ENCODE peak calls at places on chromosomes 2 and 18, in nine cellular contexts. One of them, this sample, is unnamed.

GRCh38 chr18:74139888-74140287 is 7.7 kb downstream of the FBXO15 start:
- DNase-seq in neuronal stem cell: no peak
- DNase-seq in IMR-90: peak; percentile 87
- DNase-seq in K562: peak; percentile 34
- DNase-seq in kidney: no peak
- DNase-seq in endothelial cell of umbilical vein: no peak
- DNase-seq in keratinocyte: no peak
- DNase-seq in fibroblast of lung: peak; percentile 34
- DNase-seq in colonic mucosa: no peak
- DNase-seq in this sample: peak; percentile 61

GRCh38 chr2:196399736-196400691 is 228.6 kb upstream of the STK17B start:
- DNase-seq in colonic mucosa: no peak
- DNase-seq in fibroblast of lung: peak; percentile 95
- DNase-seq in keratinocyte: peak; percentile 25
- DNase-seq in neuronal stem cell: no peak
- DNase-seq in IMR-90: peak; percentile 94
- DNase-seq in endothelial cell of umbilical vein: peak; percentile 97
- DNase-seq in K562: peak; percentile 30
- DNase-seq in kidney: no peak
- DNase-seq in this sample: peak; percentile 95

GRCh38 chr2:189131986-189132385 is 47.6 kb downstream of the COL5A2 start:
- DNase-seq in kidney: no peak
- DNase-seq in neuronal stem cell: no peak
- DNase-seq in keratinocyte: no peak
- DNase-seq in colonic mucosa: no peak
- DNase-seq in K562: no peak
- DNase-seq in endothelial cell of umbilical vein: no peak
- DNase-seq in fibroblast of lung: no peak
- DNase-seq in IMR-90: no peak
- DNase-seq in this sample: no peak

GRCh38 chr2:78890940-78891339 is 134.6 kb upstream of the REG3G start:
- DNase-seq in K562: no peak
- DNase-seq in neuronal stem cell: no peak
- DNase-seq in kidney: no peak
- DNase-seq in keratinocyte: no peak
- DNase-seq in IMR-90: no peak
- DNase-seq in colonic mucosa: no peak
- DNase-seq in fibroblast of lung: no peak
- DNase-seq in endothelial cell of umbilical vein: no peak
- DNase-seq in this sample: no peak

GRCh38 chr2:241541564-241542277 is 16.8 kb upstream of the BOK start:
- DNase-seq in keratinocyte: no peak
- DNase-seq in colonic mucosa: no peak
- DNase-seq in endothelial cell of umbilical vein: no peak
- DNase-seq in fibroblast of lung: no peak
- DNase-seq in IMR-90: no peak
- DNase-seq in K562: no peak
- DNase-seq in kidney: no peak
- DNase-seq in neuronal stem cell: no peak
- DNase-seq in this sample: no peak

GRCh38 chr2:225438263-225438662 is 38.8 kb downstream of the NYAP2 start:
- DNase-seq in endothelial cell of umbilical vein: no peak
- DNase-seq in IMR-90: no peak
- DNase-seq in K562: no peak
- DNase-seq in neuronal stem cell: no peak
- DNase-seq in colonic mucosa: no peak
- DNase-seq in keratinocyte: no peak
- DNase-seq in fibroblast of lung: no peak
- DNase-seq in kidney: no peak
- DNase-seq in this sample: no peak

GRCh38 chr18:11859903-11860407 is 8.7 kb downstream of the CHMP1B start:
- DNase-seq in neuronal stem cell: no peak
- DNase-seq in K562: peak; percentile 46
- DNase-seq in endothelial cell of umbilical vein: peak; percentile 62
- DNase-seq in colonic mucosa: peak; percentile 45
- DNase-seq in kidney: no peak
- DNase-seq in keratinocyte: peak; percentile 99
- DNase-seq in IMR-90: peak; percentile 90
- DNase-seq in fibroblast of lung: peak; percentile 64
- DNase-seq in this sample: peak; percentile 47

GRCh38 chr2:144136297-144136696 is 383.6 kb downstream of the ZEB2 start:
- DNase-seq in neuronal stem cell: no peak
- DNase-seq in fibroblast of lung: no peak
- DNase-seq in colonic mucosa: no peak
- DNase-seq in endothelial cell of umbilical vein: no peak
- DNase-seq in keratinocyte: no peak
- DNase-seq in kidney: no peak
- DNase-seq in IMR-90: no peak
- DNase-seq in K562: no peak
- DNase-seq in this sample: no peak

GRCh38 chr2:205800804-205801203 is 118.5 kb downstream of the NRP2 start:
- DNase-seq in keratinocyte: no peak
- DNase-seq in colonic mucosa: peak; percentile 33
- DNase-seq in kidney: no peak
- DNase-seq in IMR-90: peak; percentile 99
- DNase-seq in endothelial cell of umbilical vein: peak; percentile 99
- DNase-seq in neuronal stem cell: no peak
- DNase-seq in K562: no peak
- DNase-seq in fibroblast of lung: peak; percentile 100
- DNase-seq in this sample: no peak

GRCh38 chr2:189659734-189660133 is 1.5 kb upstream of the ASNSD1 start:
- DNase-seq in neuronal stem cell: no peak
- DNase-seq in kidney: no peak
- DNase-seq in fibroblast of lung: no peak
- DNase-seq in colonic mucosa: no peak
- DNase-seq in keratinocyte: no peak
- DNase-seq in IMR-90: peak; percentile 34
- DNase-seq in K562: no peak
- DNase-seq in endothelial cell of umbilical vein: no peak
- DNase-seq in this sample: no peak

GRCh38 chr2:53286336-53286735 is 481.3 kb upstream of the CHAC2 start:
- DNase-seq in keratinocyte: peak; percentile 23
- DNase-seq in fibroblast of lung: peak; percentile 6
- DNase-seq in colonic mucosa: no peak
- DNase-seq in neuronal stem cell: no peak
- DNase-seq in kidney: no peak
- DNase-seq in endothelial cell of umbilical vein: no peak
- DNase-seq in IMR-90: peak; percentile 45
- DNase-seq in K562: no peak
- DNase-seq in this sample: no peak

GRCh38 chr2:60446413-60447358 is 106.8 kb downstream of the BCL11A start:
- DNase-seq in kidney: no peak
- DNase-seq in K562: no peak
- DNase-seq in colonic mucosa: no peak
- DNase-seq in endothelial cell of umbilical vein: no peak
- DNase-seq in fibroblast of lung: no peak
- DNase-seq in IMR-90: no peak
- DNase-seq in neuronal stem cell: no peak
- DNase-seq in keratinocyte: no peak
- DNase-seq in this sample: no peak

GRCh38 chr2:62303818-62304217 is 107.9 kb downstream of the B3GNT2 start:
- DNase-seq in IMR-90: no peak
- DNase-seq in neuronal stem cell: no peak
- DNase-seq in keratinocyte: no peak
- DNase-seq in endothelial cell of umbilical vein: no peak
- DNase-seq in K562: no peak
- DNase-seq in colonic mucosa: no peak
- DNase-seq in kidney: no peak
- DNase-seq in fibroblast of lung: no peak
- DNase-seq in this sample: no peak

GRCh38 chr2:222399038-222399783 is 25.1 kb upstream of the SGPP2 start:
- DNase-seq in colonic mucosa: no peak
- DNase-seq in neuronal stem cell: no peak
- DNase-seq in keratinocyte: no peak
- DNase-seq in kidney: no peak
- DNase-seq in K562: no peak
- DNase-seq in fibroblast of lung: no peak
- DNase-seq in endothelial cell of umbilical vein: no peak
- DNase-seq in IMR-90: no peak
- DNase-seq in this sample: no peak

GRCh38 chr2:179592167-179592936 is 269.1 kb downstream of the ZNF385B start:
- DNase-seq in endothelial cell of umbilical vein: no peak
- DNase-seq in colonic mucosa: no peak
- DNase-seq in IMR-90: peak; percentile 90
- DNase-seq in keratinocyte: no peak
- DNase-seq in kidney: no peak
- DNase-seq in K562: no peak
- DNase-seq in neuronal stem cell: no peak
- DNase-seq in fibroblast of lung: peak; percentile 83
- DNase-seq in this sample: peak; percentile 77

GRCh38 chr2:207166349-207167128 is 791 bp upstream of the KLF7 start:
- DNase-seq in colonic mucosa: peak; percentile 72
- DNase-seq in K562: peak; percentile 32
- DNase-seq in endothelial cell of umbilical vein: peak; percentile 80
- DNase-seq in IMR-90: peak; percentile 81
- DNase-seq in kidney: peak; percentile 95
- DNase-seq in keratinocyte: no peak
- DNase-seq in neuronal stem cell: peak; percentile 78
- DNase-seq in fibroblast of lung: peak; percentile 86
- DNase-seq in this sample: peak; percentile 86

GRCh38 chr2:200673191-200673590 is 87.4 kb downstream of the AOX1 start:
- DNase-seq in fibroblast of lung: no peak
- DNase-seq in neuronal stem cell: no peak
- DNase-seq in colonic mucosa: no peak
- DNase-seq in endothelial cell of umbilical vein: no peak
- DNase-seq in IMR-90: no peak
- DNase-seq in K562: no peak
- DNase-seq in kidney: no peak
- DNase-seq in keratinocyte: no peak
- DNase-seq in this sample: no peak

GRCh38 chr18:74897971-74898657 is 300.4 kb downstream of the ZNF407 start:
- DNase-seq in kidney: no peak
- DNase-seq in keratinocyte: no peak
- DNase-seq in K562: no peak
- DNase-seq in neuronal stem cell: no peak
- DNase-seq in colonic mucosa: no peak
- DNase-seq in IMR-90: peak; percentile 85
- DNase-seq in fibroblast of lung: peak; percentile 67
- DNase-seq in endothelial cell of umbilical vein: peak; percentile 21
- DNase-seq in this sample: peak; percentile 52

GRCh38 chr2:191385416-191386160 is 140.4 kb downstream of the MYO1B start:
- DNase-seq in fibroblast of lung: no peak
- DNase-seq in neuronal stem cell: no peak
- DNase-seq in kidney: no peak
- DNase-seq in K562: no peak
- DNase-seq in keratinocyte: no peak
- DNase-seq in IMR-90: peak; percentile 44
- DNase-seq in colonic mucosa: no peak
- DNase-seq in endothelial cell of umbilical vein: peak; percentile 77
- DNase-seq in this sample: no peak

GRCh38 chr18:79395761-79396404 is at the start of gene NFATC1:
- DNase-seq in K562: peak; percentile 79
- DNase-seq in fibroblast of lung: peak; percentile 52
- DNase-seq in colonic mucosa: peak; percentile 46
- DNase-seq in endothelial cell of umbilical vein: peak; percentile 78
- DNase-seq in keratinocyte: no peak
- DNase-seq in neuronal stem cell: peak; percentile 65
- DNase-seq in kidney: peak; percentile 91
- DNase-seq in IMR-90: peak; percentile 67
- DNase-seq in this sample: peak; percentile 86

GRCh38 chr18:79397288-79397829 is 1.6 kb downstream of the NFATC1 start:
- DNase-seq in colonic mucosa: no peak
- DNase-seq in neuronal stem cell: no peak
- DNase-seq in keratinocyte: no peak
- DNase-seq in fibroblast of lung: no peak
- DNase-seq in endothelial cell of umbilical vein: peak; percentile 57
- DNase-seq in kidney: peak; percentile 69
- DNase-seq in IMR-90: no peak
- DNase-seq in K562: no peak
- DNase-seq in this sample: no peak

GRCh38 chr18:79397830-79398761 is 2.4 kb downstream of the NFATC1 start:
- DNase-seq in neuronal stem cell: no peak
- DNase-seq in keratinocyte: no peak
- DNase-seq in kidney: peak; percentile 67
- DNase-seq in endothelial cell of umbilical vein: peak; percentile 60
- DNase-seq in fibroblast of lung: no peak
- DNase-seq in IMR-90: no peak
- DNase-seq in colonic mucosa: no peak
- DNase-seq in K562: no peak
- DNase-seq in this sample: no peak

GRCh38 chr18:79395308-79395640 is 456 bp upstream of the NFATC1 start:
- DNase-seq in K562: no peak
- DNase-seq in keratinocyte: no peak
- DNase-seq in fibroblast of lung: no peak
- DNase-seq in colonic mucosa: no peak
- DNase-seq in IMR-90: no peak
- DNase-seq in endothelial cell of umbilical vein: no peak
- DNase-seq in kidney: no peak
- DNase-seq in neuronal stem cell: no peak
- DNase-seq in this sample: no peak

GRCh38 chr18:79396431-79397287 is 929 bp downstream of the NFATC1 start:
- DNase-seq in endothelial cell of umbilical vein: peak; percentile 40
- DNase-seq in colonic mucosa: peak; percentile 53
- DNase-seq in keratinocyte: no peak
- DNase-seq in neuronal stem cell: no peak
- DNase-seq in fibroblast of lung: peak; percentile 31
- DNase-seq in K562: peak; percentile 50
- DNase-seq in IMR-90: peak; percentile 26
- DNase-seq in kidney: peak; percentile 89
- DNase-seq in this sample: peak; percentile 78
- H3K4me3 ChIP-seq in endothelial cell of umbilical vein: peak overlapping the region; percentile 43
- H3K4me3 ChIP-seq in colonic mucosa: peak overlapping the region; percentile 42
- H3K4me3 ChIP-seq in keratinocyte: peak overlapping the region; percentile 49
- H3K4me3 ChIP-seq in neuronal stem cell: peak overlapping the region; percentile 66
- H3K4me3 ChIP-seq in fibroblast of lung: no peak overlapping the region
- H3K4me3 ChIP-seq in K562: peak overlapping the region; percentile 50
- H3K4me3 ChIP-seq in IMR-90: no peak overlapping the region
- H3K4me3 ChIP-seq in kidney: no peak overlapping the region
- H3K4me3 ChIP-seq in this sample: peak overlapping the region; percentile 59

GRCh38 chr2:237208373-237209045 is 122.8 kb downstream of the COPS8 start:
- DNase-seq in kidney: no peak
- DNase-seq in IMR-90: peak; percentile 96
- DNase-seq in keratinocyte: no peak
- DNase-seq in colonic mucosa: no peak
- DNase-seq in K562: no peak
- DNase-seq in endothelial cell of umbilical vein: no peak
- DNase-seq in fibroblast of lung: peak; percentile 92
- DNase-seq in neuronal stem cell: no peak
- DNase-seq in this sample: peak; percentile 91
- H3K9ac ChIP-seq in kidney: no peak overlapping the region
- H3K9ac ChIP-seq in IMR-90: peak overlapping the region; percentile 79
- H3K9ac ChIP-seq in keratinocyte: no peak overlapping the region
- H3K9ac ChIP-seq in colonic mucosa: no peak overlapping the region
- H3K9ac ChIP-seq in K562: no peak overlapping the region
- H3K9ac ChIP-seq in endothelial cell of umbilical vein: no peak overlapping the region
- H3K9ac ChIP-seq in fibroblast of lung: peak overlapping the region; percentile 20
- H3K9ac ChIP-seq in neuronal stem cell: no peak overlapping the region
- H3K9ac ChIP-seq in this sample: peak overlapping the region; percentile 66

GRCh38 chr18:70621710-70622109 is 332.9 kb downstream of the SOCS6 start:
- DNase-seq in colonic mucosa: no peak
- DNase-seq in IMR-90: no peak
- DNase-seq in fibroblast of lung: no peak
- DNase-seq in kidney: no peak
- DNase-seq in keratinocyte: no peak
- DNase-seq in K562: no peak
- DNase-seq in endothelial cell of umbilical vein: no peak
- DNase-seq in neuronal stem cell: no peak
- DNase-seq in this sample: no peak
- H3K4me3 ChIP-seq in colonic mucosa: no peak overlapping the region
- H3K4me3 ChIP-seq in IMR-90: no peak overlapping the region
- H3K4me3 ChIP-seq in fibroblast of lung: no peak overlapping the region
- H3K4me3 ChIP-seq in kidney: no peak overlapping the region
- H3K4me3 ChIP-seq in keratinocyte: no peak overlapping the region
- H3K4me3 ChIP-seq in K562: no peak overlapping the region
- H3K4me3 ChIP-seq in endothelial cell of umbilical vein: no peak overlapping the region
- H3K4me3 ChIP-seq in neuronal stem cell: no peak overlapping the region
- H3K4me3 ChIP-seq in this sample: no peak overlapping the region

GRCh38 chr2:10120938-10121574 is 1.5 kb upstream of the RRM2 start:
- DNase-seq in neuronal stem cell: no peak
- DNase-seq in keratinocyte: no peak
- DNase-seq in colonic mucosa: peak; percentile 55
- DNase-seq in kidney: no peak
- DNase-seq in endothelial cell of umbilical vein: no peak
- DNase-seq in IMR-90: peak; percentile 21
- DNase-seq in K562: no peak
- DNase-seq in fibroblast of lung: peak; percentile 32
- DNase-seq in this sample: peak; percentile 23
- H3K9ac ChIP-seq in neuronal stem cell: no peak overlapping the region
- H3K9ac ChIP-seq in keratinocyte: peak overlapping the region; percentile 83
- H3K9ac ChIP-seq in colonic mucosa: peak overlapping the region; percentile 81
- H3K9ac ChIP-seq in kidney: peak overlapping the region; percentile 66
- H3K9ac ChIP-seq in endothelial cell of umbilical vein: peak overlapping the region; percentile 77
- H3K9ac ChIP-seq in IMR-90: peak overlapping the region; percentile 65
- H3K9ac ChIP-seq in K562: peak overlapping the region; percentile 100
- H3K9ac ChIP-seq in fibroblast of lung: peak overlapping the region; percentile 66
- H3K9ac ChIP-seq in this sample: peak overlapping the region; percentile 77